ENCODE peak calls at places on chromosomes 4 and X, in five cellular contexts. One of them, this sample, is unnamed.

GRCh38 chr4:144294211-144294610 is 153.7 kb upstream of the GYPA start:
- DNase-seq in neuronal stem cell: no peak
- DNase-seq in IMR-90: no peak
- DNase-seq in mesenchymal stem cell: no peak
- DNase-seq in H9: no peak
- DNase-seq in this sample: no peak

GRCh38 chr4:143389543-143390195 is 53.0 kb downstream of the GAB1 start:
- DNase-seq in neuronal stem cell: no peak
- DNase-seq in IMR-90: peak; percentile 73
- DNase-seq in mesenchymal stem cell: peak; percentile 61
- DNase-seq in H9: no peak
- DNase-seq in this sample: peak; percentile 50

GRCh38 chr4:55545133-55545532 is 1.6 kb downstream of the CLOCK start:
- DNase-seq in neuronal stem cell: no peak
- DNase-seq in IMR-90: peak; percentile 28
- DNase-seq in mesenchymal stem cell: peak; percentile 47
- DNase-seq in H9: no peak
- DNase-seq in this sample: no peak

GRCh38 chrX:110316351-110317078 is 1.4 kb downstream of the AMMECR1 start:
- DNase-seq in neuronal stem cell: no peak
- DNase-seq in IMR-90: no peak
- DNase-seq in mesenchymal stem cell: peak; percentile 33
- DNase-seq in H9: no peak
- DNase-seq in this sample: no peak

GRCh38 chr4:133148690-133149363 is at the start of gene PCDH10:
- DNase-seq in neuronal stem cell: peak; percentile 91
- DNase-seq in IMR-90: peak; percentile 87
- DNase-seq in mesenchymal stem cell: peak; percentile 96
- DNase-seq in H9: peak; percentile 97
- DNase-seq in this sample: peak; percentile 71

GRCh38 chr4:70927502-70928139 is 25.5 kb downstream of the MOB1B start:
- DNase-seq in neuronal stem cell: no peak
- DNase-seq in IMR-90: no peak
- DNase-seq in mesenchymal stem cell: no peak
- DNase-seq in H9: no peak
- DNase-seq in this sample: no peak

GRCh38 chr4:27789768-27790167 is 929.1 kb downstream of the STIM2 start:
- DNase-seq in neuronal stem cell: no peak
- DNase-seq in IMR-90: peak; percentile 5
- DNase-seq in mesenchymal stem cell: peak; percentile 6
- DNase-seq in H9: no peak
- DNase-seq in this sample: no peak

GRCh38 chrX:7264399-7264798 is 116.4 kb upstream of the PUDP start:
- DNase-seq in neuronal stem cell: no peak
- DNase-seq in IMR-90: no peak
- DNase-seq in mesenchymal stem cell: no peak
- DNase-seq in H9: no peak
- DNase-seq in this sample: no peak

GRCh38 chr4:148442830-148443549 is 776 bp upstream of the NR3C2 start:
- DNase-seq in neuronal stem cell: no peak
- DNase-seq in IMR-90: no peak
- DNase-seq in mesenchymal stem cell: no peak
- DNase-seq in H9: no peak
- DNase-seq in this sample: no peak

GRCh38 chr4:101191302-101192098 is 155.8 kb downstream of the PPP3CA start:
- DNase-seq in neuronal stem cell: no peak
- DNase-seq in IMR-90: peak; percentile 92
- DNase-seq in mesenchymal stem cell: peak; percentile 92
- DNase-seq in H9: peak; percentile 61
- DNase-seq in this sample: no peak

GRCh38 chrX:1434871-1435240 is 17.9 kb downstream of the ASMTL start:
- DNase-seq in neuronal stem cell: no peak
- DNase-seq in IMR-90: no peak
- DNase-seq in mesenchymal stem cell: no peak
- DNase-seq in H9: no peak
- DNase-seq in this sample: no peak

GRCh38 chrX:56803849-56804681 is 75.0 kb downstream of the NBDY start:
- DNase-seq in neuronal stem cell: no peak
- DNase-seq in IMR-90: no peak
- DNase-seq in mesenchymal stem cell: no peak
- DNase-seq in H9: no peak
- DNase-seq in this sample: no peak

GRCh38 chrX:10015711-10016515 is 48.8 kb downstream of the CLDN34 start:
- DNase-seq in neuronal stem cell: no peak
- DNase-seq in IMR-90: peak; percentile 35
- DNase-seq in mesenchymal stem cell: peak; percentile 77
- DNase-seq in H9: peak; percentile 46
- DNase-seq in this sample: no peak

GRCh38 chr4:165331823-165332222 is 4.4 kb downstream of the MSMO1 start:
- DNase-seq in neuronal stem cell: no peak
- DNase-seq in IMR-90: no peak
- DNase-seq in mesenchymal stem cell: no peak
- DNase-seq in H9: no peak
- DNase-seq in this sample: no peak

GRCh38 chr4:110510282-110510681 is 34.3 kb downstream of the ENPEP start:
- DNase-seq in neuronal stem cell: no peak
- DNase-seq in IMR-90: no peak
- DNase-seq in mesenchymal stem cell: no peak
- DNase-seq in H9: no peak
- DNase-seq in this sample: no peak

GRCh38 chrX:132957211-132958085 is 981 bp downstream of the HS6ST2 start:
- DNase-seq in neuronal stem cell: peak; percentile 66
- DNase-seq in IMR-90: no peak
- DNase-seq in mesenchymal stem cell: peak; percentile 45
- DNase-seq in H9: peak; percentile 58
- DNase-seq in this sample: no peak

GRCh38 chrX:103688949-103689348 is 2.5 kb upstream of the MORF4L2 start:
- DNase-seq in neuronal stem cell: no peak
- DNase-seq in IMR-90: peak; percentile 44
- DNase-seq in mesenchymal stem cell: peak; percentile 49
- DNase-seq in H9: no peak
- DNase-seq in this sample: no peak

GRCh38 chrX:124594017-124594651 is 247.8 kb downstream of the SH2D1A start:
- DNase-seq in neuronal stem cell: no peak
- DNase-seq in IMR-90: no peak
- DNase-seq in mesenchymal stem cell: peak; percentile 16
- DNase-seq in H9: no peak
- DNase-seq in this sample: no peak

GRCh38 chr4:150176559-150176958 is 98.3 kb downstream of the DCLK2 start:
- DNase-seq in neuronal stem cell: no peak
- DNase-seq in IMR-90: peak; percentile 55
- DNase-seq in mesenchymal stem cell: no peak
- DNase-seq in H9: no peak
- DNase-seq in this sample: peak; percentile 52

GRCh38 chrX:45295587-45295986 is 94.9 kb upstream of the DIPK2B start:
- DNase-seq in neuronal stem cell: no peak
- DNase-seq in IMR-90: peak; percentile 36
- DNase-seq in mesenchymal stem cell: peak; percentile 49
- DNase-seq in H9: no peak
- DNase-seq in this sample: no peak

GRCh38 chr4:184347251-184348239 is 126.8 kb downstream of the IRF2 start:
- DNase-seq in neuronal stem cell: peak; percentile 62
- DNase-seq in IMR-90: peak; percentile 68
- DNase-seq in mesenchymal stem cell: peak; percentile 70
- DNase-seq in H9: peak; percentile 89
- DNase-seq in this sample: peak; percentile 49

GRCh38 chr4:3225946-3226345 is 23.0 kb upstream of the MSANTD1 start:
- DNase-seq in neuronal stem cell: no peak
- DNase-seq in IMR-90: no peak
- DNase-seq in mesenchymal stem cell: no peak
- DNase-seq in H9: no peak
- DNase-seq in this sample: no peak

GRCh38 chr4:53902786-53903185 is 161.6 kb downstream of the CHIC2 start:
- DNase-seq in neuronal stem cell: no peak
- DNase-seq in IMR-90: no peak
- DNase-seq in mesenchymal stem cell: no peak
- DNase-seq in H9: no peak
- DNase-seq in this sample: no peak

GRCh38 chr4:108560624-108561023 is 59.8 kb upstream of the RPL34 start:
- DNase-seq in neuronal stem cell: no peak
- DNase-seq in IMR-90: no peak
- DNase-seq in mesenchymal stem cell: peak; percentile 22
- DNase-seq in H9: no peak
- DNase-seq in this sample: no peak

GRCh38 chr4:74754218-74754617 is 40.1 kb downstream of the BTC start:
- DNase-seq in neuronal stem cell: no peak
- DNase-seq in IMR-90: no peak
- DNase-seq in mesenchymal stem cell: no peak
- DNase-seq in H9: no peak
- DNase-seq in this sample: no peak

GRCh38 chr4:150256841-150257273 is 178.6 kb downstream of the DCLK2 start:
- DNase-seq in neuronal stem cell: no peak
- DNase-seq in IMR-90: no peak
- DNase-seq in mesenchymal stem cell: no peak
- DNase-seq in H9: peak; percentile 81
- DNase-seq in this sample: peak; percentile 47

GRCh38 chr4:129358571-129358970 is 262.6 kb downstream of the C4orf33 start:
- DNase-seq in neuronal stem cell: no peak
- DNase-seq in IMR-90: peak; percentile 40
- DNase-seq in mesenchymal stem cell: peak; percentile 83
- DNase-seq in H9: no peak
- DNase-seq in this sample: no peak

GRCh38 chr4:88440146-88440545 is 16.8 kb upstream of the HERC5 start:
- DNase-seq in neuronal stem cell: no peak
- DNase-seq in IMR-90: no peak
- DNase-seq in mesenchymal stem cell: no peak
- DNase-seq in H9: no peak
- DNase-seq in this sample: no peak
- H3K23ac ChIP-seq in neuronal stem cell: no peak overlapping the region
- H3K23ac ChIP-seq in IMR-90: no peak overlapping the region
- H3K23ac ChIP-seq in mesenchymal stem cell: no peak overlapping the region
- H3K23ac ChIP-seq in H9: no peak overlapping the region
- H3K23ac ChIP-seq in this sample: no peak overlapping the region

GRCh38 chr4:125833-126232 is 1.5 kb downstream of the ZNF718 start:
- DNase-seq in neuronal stem cell: no peak
- DNase-seq in IMR-90: no peak
- DNase-seq in mesenchymal stem cell: peak; percentile 1
- DNase-seq in H9: no peak
- DNase-seq in this sample: no peak

GRCh38 chr4:120616-121015 is 3.7 kb upstream of the ZNF718 start:
- DNase-seq in neuronal stem cell: no peak
- DNase-seq in IMR-90: no peak
- DNase-seq in mesenchymal stem cell: no peak
- DNase-seq in H9: no peak
- DNase-seq in this sample: no peak

GRCh38 chr4:124275-125081 is at the start of gene ZNF718:
- DNase-seq in neuronal stem cell: peak; percentile 97
- DNase-seq in IMR-90: peak; percentile 97
- DNase-seq in mesenchymal stem cell: peak; percentile 98
- DNase-seq in H9: peak; percentile 97
- DNase-seq in this sample: peak; percentile 96

GRCh38 chr4:121408-122084 is 2.8 kb upstream of the ZNF718 start:
- DNase-seq in neuronal stem cell: no peak
- DNase-seq in IMR-90: no peak
- DNase-seq in mesenchymal stem cell: no peak
- DNase-seq in H9: no peak
- DNase-seq in this sample: no peak

DNA sequence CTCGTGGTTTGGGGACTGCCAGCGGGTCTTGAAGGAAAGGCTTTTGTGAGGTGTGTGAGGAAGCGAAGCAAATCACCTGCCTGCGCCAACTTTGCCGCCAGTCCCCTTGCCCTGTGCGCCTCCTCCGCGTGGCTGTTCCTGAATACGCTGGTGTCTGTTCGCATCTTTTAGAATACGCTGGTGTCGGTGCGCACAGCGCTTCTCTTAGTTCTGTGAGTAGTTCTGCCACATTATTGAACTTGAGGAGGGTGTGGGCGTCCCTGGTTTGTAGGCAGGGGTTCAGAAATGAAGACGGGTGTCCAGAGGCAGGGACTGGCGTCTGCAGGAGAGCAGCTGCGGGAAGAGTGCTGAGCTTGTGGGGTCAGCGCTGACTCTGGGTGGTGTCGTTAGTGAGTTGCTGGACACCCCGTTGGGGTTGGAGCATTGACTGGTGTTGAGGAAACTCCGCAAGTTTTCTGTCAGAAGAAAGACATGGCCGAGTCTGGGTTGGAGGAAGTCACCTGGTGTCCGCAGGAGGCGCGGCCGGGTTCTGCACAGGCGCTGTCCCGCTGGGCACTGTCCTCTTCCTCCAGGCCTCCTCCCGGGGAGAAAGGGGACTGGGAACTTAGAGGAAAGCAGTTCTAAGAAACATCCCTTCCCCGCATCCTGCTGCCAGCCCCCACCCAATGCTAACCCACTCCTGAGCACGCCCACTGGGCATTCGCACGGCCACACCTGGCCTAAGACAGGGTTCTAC is 952 bp downstream of the ZNF718 start:
- DNase-seq in neuronal stem cell: peak; percentile 17
- DNase-seq in IMR-90: peak; percentile 17
- DNase-seq in mesenchymal stem cell: peak; percentile 67
- DNase-seq in H9: peak; percentile 74
- DNase-seq in this sample: peak; percentile 51
- H3K14ac ChIP-seq in neuronal stem cell: peak overlapping the region; percentile 39
- H3K14ac ChIP-seq in IMR-90: peak overlapping the region; percentile 37
- H3K14ac ChIP-seq in mesenchymal stem cell: no peak overlapping the region
- H3K14ac ChIP-seq in H9: peak overlapping the region; percentile 100
- H3K14ac ChIP-seq in this sample: peak overlapping the region; percentile 83

GRCh38 chr4:106409901-106410889 is 41.6 kb upstream of the GIMD1 start:
- DNase-seq in neuronal stem cell: no peak
- DNase-seq in IMR-90: no peak
- DNase-seq in mesenchymal stem cell: peak; percentile 35
- DNase-seq in H9: peak; percentile 58
- DNase-seq in this sample: no peak
- H2AK5ac ChIP-seq in neuronal stem cell: no peak overlapping the region
- H2AK5ac ChIP-seq in IMR-90: no peak overlapping the region
- H2AK5ac ChIP-seq in mesenchymal stem cell: no peak overlapping the region
- H2AK5ac ChIP-seq in H9: no peak overlapping the region
- H2AK5ac ChIP-seq in this sample: no peak overlapping the region

GRCh38 chrX:24339911-24340310 is 20.5 kb upstream of the SUPT20HL1 start:
- DNase-seq in neuronal stem cell: no peak
- DNase-seq in IMR-90: no peak
- DNase-seq in mesenchymal stem cell: no peak
- DNase-seq in H9: no peak
- DNase-seq in this sample: no peak
- H3K23ac ChIP-seq in neuronal stem cell: no peak overlapping the region
- H3K23ac ChIP-seq in IMR-90: no peak overlapping the region
- H3K23ac ChIP-seq in mesenchymal stem cell: no peak overlapping the region
- H3K23ac ChIP-seq in H9: no peak overlapping the region
- H3K23ac ChIP-seq in this sample: no peak overlapping the region

DNA sequence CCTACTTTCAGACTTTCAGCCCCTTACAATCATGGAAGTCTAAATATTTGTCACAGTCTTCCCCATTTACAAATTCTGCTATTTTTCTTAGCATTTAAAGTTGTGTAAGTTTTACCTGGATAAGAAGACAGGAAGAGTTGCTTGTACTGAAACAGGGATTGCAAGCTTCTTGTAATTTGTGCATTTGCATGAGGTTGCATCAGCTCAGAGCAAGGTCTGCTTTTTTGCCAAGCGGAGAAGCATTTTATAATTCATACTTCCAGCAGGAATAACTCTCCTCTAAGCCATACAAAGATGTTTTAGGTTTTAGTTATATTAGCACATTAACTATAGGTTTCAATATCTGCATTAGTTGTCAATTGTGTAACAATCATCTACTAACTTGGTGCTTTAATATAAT is 922.0 kb upstream of the PABPC4L start:
- DNase-seq in neuronal stem cell: no peak
- DNase-seq in IMR-90: no peak
- DNase-seq in mesenchymal stem cell: no peak
- DNase-seq in H9: no peak
- DNase-seq in this sample: no peak
- H3K14ac ChIP-seq in neuronal stem cell: no peak overlapping the region
- H3K14ac ChIP-seq in IMR-90: no peak overlapping the region
- H3K14ac ChIP-seq in mesenchymal stem cell: no peak overlapping the region
- H3K14ac ChIP-seq in H9: no peak overlapping the region
- H3K14ac ChIP-seq in this sample: no peak overlapping the region

This sample was measured in trophoblast cell.